ENCODE peak calls at places on chromosomes 13 and 19, in eight cellular contexts. One of them, this sample, is unnamed.

GRCh38 chr13:113171250-113172125 is 13.0 kb downstream of the PROZ start:
- DNase-seq in mammary epithelial cell: no peak
- DNase-seq in heart left ventricle: no peak
- DNase-seq in left lung: no peak
- DNase-seq in CD4-positive, CD25-positive, alpha-beta regulatory T cell: no peak
- DNase-seq in A549: no peak
- DNase-seq in heart right ventricle: no peak
- DNase-seq in tibial nerve: no peak
- DNase-seq in this sample: no peak

GRCh38 chr13:89455741-89456140 is 1784.6 kb downstream of the SLITRK5 start:
- DNase-seq in heart right ventricle: no peak
- DNase-seq in heart left ventricle: no peak
- DNase-seq in A549: no peak
- DNase-seq in mammary epithelial cell: peak
- DNase-seq in left lung: no peak
- DNase-seq in tibial nerve: no peak
- DNase-seq in CD4-positive, CD25-positive, alpha-beta regulatory T cell: no peak
- DNase-seq in this sample: no peak

GRCh38 chr19:860481-861098 is 1.1 kb downstream of the CFD start:
- DNase-seq in heart left ventricle: peak
- DNase-seq in tibial nerve: peak
- DNase-seq in left lung: no peak
- DNase-seq in A549: peak
- DNase-seq in heart right ventricle: no peak
- DNase-seq in mammary epithelial cell: peak
- DNase-seq in CD4-positive, CD25-positive, alpha-beta regulatory T cell: peak
- DNase-seq in this sample: peak

GRCh38 chr13:97975280-97975850 is 21.9 kb downstream of the IPO5 start:
- DNase-seq in left lung: no peak
- DNase-seq in tibial nerve: peak
- DNase-seq in heart left ventricle: no peak
- DNase-seq in heart right ventricle: no peak
- DNase-seq in CD4-positive, CD25-positive, alpha-beta regulatory T cell: no peak
- DNase-seq in mammary epithelial cell: no peak
- DNase-seq in A549: no peak
- DNase-seq in this sample: no peak

GRCh38 chr13:25819856-25820530 is 231.8 kb downstream of the SHISA2 start:
- DNase-seq in tibial nerve: no peak
- DNase-seq in CD4-positive, CD25-positive, alpha-beta regulatory T cell: no peak
- DNase-seq in heart left ventricle: no peak
- DNase-seq in A549: no peak
- DNase-seq in left lung: peak
- DNase-seq in mammary epithelial cell: no peak
- DNase-seq in heart right ventricle: no peak
- DNase-seq in this sample: peak

GRCh38 chr19:584240-585001 is 5.3 kb upstream of the HCN2 start:
- DNase-seq in heart left ventricle: peak
- DNase-seq in CD4-positive, CD25-positive, alpha-beta regulatory T cell: peak
- DNase-seq in tibial nerve: no peak
- DNase-seq in heart right ventricle: peak
- DNase-seq in left lung: no peak
- DNase-seq in mammary epithelial cell: no peak
- DNase-seq in A549: no peak
- DNase-seq in this sample: peak

GRCh38 chr13:26295812-26296211 is 41.9 kb downstream of the CDK8 start:
- DNase-seq in heart left ventricle: no peak
- DNase-seq in tibial nerve: no peak
- DNase-seq in CD4-positive, CD25-positive, alpha-beta regulatory T cell: no peak
- DNase-seq in mammary epithelial cell: no peak
- DNase-seq in heart right ventricle: no peak
- DNase-seq in left lung: no peak
- DNase-seq in A549: no peak
- DNase-seq in this sample: no peak

GRCh38 chr13:58858870-58859371 is 1227.4 kb downstream of the PCDH17 start:
- DNase-seq in A549: no peak
- DNase-seq in left lung: no peak
- DNase-seq in tibial nerve: no peak
- DNase-seq in mammary epithelial cell: no peak
- DNase-seq in heart left ventricle: no peak
- DNase-seq in heart right ventricle: no peak
- DNase-seq in CD4-positive, CD25-positive, alpha-beta regulatory T cell: no peak
- DNase-seq in this sample: peak

GRCh38 chr19:8057545-8058270 is 5.1 kb downstream of the CCL25 start:
- DNase-seq in heart right ventricle: no peak
- DNase-seq in tibial nerve: no peak
- DNase-seq in mammary epithelial cell: no peak
- DNase-seq in A549: no peak
- DNase-seq in heart left ventricle: no peak
- DNase-seq in left lung: no peak
- DNase-seq in CD4-positive, CD25-positive, alpha-beta regulatory T cell: no peak
- DNase-seq in this sample: no peak

GRCh38 chr19:35122687-35123551 is 7.3 kb downstream of the FXYD3 start:
- DNase-seq in heart left ventricle: no peak
- DNase-seq in heart right ventricle: no peak
- DNase-seq in CD4-positive, CD25-positive, alpha-beta regulatory T cell: no peak
- DNase-seq in A549: no peak
- DNase-seq in left lung: no peak
- DNase-seq in mammary epithelial cell: peak
- DNase-seq in tibial nerve: no peak
- DNase-seq in this sample: no peak

GRCh38 chr13:35599385-35599784 is 122.9 kb upstream of the MAB21L1 start:
- DNase-seq in heart left ventricle: no peak
- DNase-seq in mammary epithelial cell: peak
- DNase-seq in tibial nerve: no peak
- DNase-seq in A549: no peak
- DNase-seq in CD4-positive, CD25-positive, alpha-beta regulatory T cell: no peak
- DNase-seq in heart right ventricle: no peak
- DNase-seq in left lung: no peak
- DNase-seq in this sample: no peak

GRCh38 chr19:37909661-37910199 is 2.7 kb downstream of the SIPA1L3 start:
- DNase-seq in tibial nerve: no peak
- DNase-seq in A549: no peak
- DNase-seq in left lung: no peak
- DNase-seq in heart right ventricle: no peak
- DNase-seq in CD4-positive, CD25-positive, alpha-beta regulatory T cell: no peak
- DNase-seq in heart left ventricle: no peak
- DNase-seq in mammary epithelial cell: no peak
- DNase-seq in this sample: no peak
- H3K4me3 ChIP-seq in tibial nerve: no peak
- H3K4me3 ChIP-seq in A549: no peak
- H3K4me3 ChIP-seq in left lung: no peak
- H3K4me3 ChIP-seq in heart right ventricle: no peak
- H3K4me3 ChIP-seq in CD4-positive, CD25-positive, alpha-beta regulatory T cell: no peak
- H3K4me3 ChIP-seq in heart left ventricle: no peak
- H3K4me3 ChIP-seq in mammary epithelial cell: no peak
- H3K4me3 ChIP-seq in this sample: no peak

GRCh38 chr19:3213159-3213558 is 11.3 kb upstream of the CELF5 start:
- DNase-seq in tibial nerve: no peak
- DNase-seq in A549: no peak
- DNase-seq in CD4-positive, CD25-positive, alpha-beta regulatory T cell: no peak
- DNase-seq in heart left ventricle: no peak
- DNase-seq in left lung: no peak
- DNase-seq in heart right ventricle: no peak
- DNase-seq in mammary epithelial cell: no peak
- DNase-seq in this sample: no peak
- H3K4me3 ChIP-seq in tibial nerve: no peak
- H3K4me3 ChIP-seq in A549: no peak
- H3K4me3 ChIP-seq in CD4-positive, CD25-positive, alpha-beta regulatory T cell: no peak
- H3K4me3 ChIP-seq in heart left ventricle: no peak
- H3K4me3 ChIP-seq in left lung: no peak
- H3K4me3 ChIP-seq in heart right ventricle: no peak
- H3K4me3 ChIP-seq in mammary epithelial cell: no peak
- H3K4me3 ChIP-seq in this sample: no peak

DNA sequence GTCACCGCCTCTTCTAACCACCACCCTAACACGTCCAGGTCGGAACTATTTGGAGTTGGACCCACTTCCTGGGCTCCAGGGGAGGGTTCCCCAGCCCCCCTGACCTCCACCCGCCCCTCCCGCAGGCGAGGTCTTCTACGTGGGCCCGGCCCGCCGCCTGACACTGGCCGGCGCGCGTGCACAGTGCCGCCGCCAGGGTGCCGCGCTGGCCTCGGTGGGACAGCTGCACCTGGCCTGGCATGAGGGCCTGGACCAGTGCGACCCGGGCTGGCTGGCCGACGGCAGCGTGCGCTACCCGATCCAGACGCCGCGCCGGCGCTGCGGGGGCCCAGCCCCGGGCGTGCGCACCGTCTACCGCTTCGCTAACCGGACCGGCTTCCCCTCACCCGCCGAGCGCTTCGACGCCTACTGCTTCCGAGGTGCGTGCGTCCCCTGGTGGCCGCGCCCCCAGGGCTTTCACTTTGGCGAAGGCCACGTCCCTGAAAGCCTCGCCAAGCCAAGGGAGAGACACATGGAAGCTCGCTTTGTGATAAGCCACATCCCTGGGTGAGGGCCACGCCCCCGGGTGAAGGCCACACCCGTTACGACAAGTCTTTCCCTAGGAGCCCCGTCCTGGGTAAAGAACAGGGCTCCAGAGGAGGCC is 13.2 kb downstream of the NCAN start:
- DNase-seq in CD4-positive, CD25-positive, alpha-beta regulatory T cell: peak
- DNase-seq in tibial nerve: peak
- DNase-seq in A549: peak
- DNase-seq in heart left ventricle: peak
- DNase-seq in mammary epithelial cell: peak
- DNase-seq in heart right ventricle: peak
- DNase-seq in left lung: peak
- DNase-seq in this sample: peak
- H3K4me3 ChIP-seq in CD4-positive, CD25-positive, alpha-beta regulatory T cell: no peak
- H3K4me3 ChIP-seq in tibial nerve: peak
- H3K4me3 ChIP-seq in A549: peak
- H3K4me3 ChIP-seq in heart left ventricle: peak
- H3K4me3 ChIP-seq in mammary epithelial cell: peak
- H3K4me3 ChIP-seq in heart right ventricle: peak
- H3K4me3 ChIP-seq in left lung: peak
- H3K4me3 ChIP-seq in this sample: peak

GRCh38 chr19:46408611-46409039 is 4.7 kb downstream of the CCDC8 start:
- DNase-seq in mammary epithelial cell: no peak
- DNase-seq in A549: no peak
- DNase-seq in left lung: peak
- DNase-seq in heart left ventricle: peak
- DNase-seq in CD4-positive, CD25-positive, alpha-beta regulatory T cell: no peak
- DNase-seq in heart right ventricle: peak
- DNase-seq in tibial nerve: peak
- DNase-seq in this sample: peak
- H3K4me3 ChIP-seq in mammary epithelial cell: peak
- H3K4me3 ChIP-seq in A549: no peak
- H3K4me3 ChIP-seq in left lung: no peak
- H3K4me3 ChIP-seq in heart left ventricle: no peak
- H3K4me3 ChIP-seq in CD4-positive, CD25-positive, alpha-beta regulatory T cell: no peak
- H3K4me3 ChIP-seq in heart right ventricle: peak
- H3K4me3 ChIP-seq in tibial nerve: peak
- H3K4me3 ChIP-seq in this sample: no peak

DNA sequence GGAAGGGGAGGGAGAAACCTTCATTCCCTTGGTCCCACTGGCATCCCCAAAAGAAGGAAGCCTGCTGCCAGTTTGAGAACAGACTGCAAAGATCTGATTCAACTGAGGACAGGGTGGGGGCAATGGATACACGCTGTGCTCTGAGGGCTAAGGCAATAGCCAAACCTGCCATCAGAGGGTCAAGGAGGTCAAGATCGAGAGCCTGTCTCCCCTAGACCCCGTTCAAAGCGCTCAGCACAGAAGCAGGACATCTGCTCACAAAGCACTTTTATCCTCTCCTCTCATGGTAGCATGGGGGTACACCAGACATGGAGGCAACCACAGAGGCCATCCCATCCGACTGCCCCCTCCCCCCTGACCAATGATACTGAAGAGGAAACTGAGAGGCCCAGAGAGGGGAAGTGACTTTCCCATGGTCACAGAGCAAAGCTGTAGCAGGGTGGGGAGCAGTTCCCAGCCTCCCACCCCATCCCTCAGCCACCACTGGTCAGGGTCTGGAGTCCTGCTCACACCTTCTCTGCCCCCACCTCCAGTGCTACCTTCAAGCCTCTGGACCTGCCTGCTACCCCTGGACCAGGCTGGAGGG is 11.1 kb downstream of the POU2F2 start:
- DNase-seq in heart left ventricle: no peak
- DNase-seq in A549: no peak
- DNase-seq in left lung: no peak
- DNase-seq in tibial nerve: no peak
- DNase-seq in CD4-positive, CD25-positive, alpha-beta regulatory T cell: no peak
- DNase-seq in mammary epithelial cell: no peak
- DNase-seq in heart right ventricle: no peak
- DNase-seq in this sample: no peak
- H3K4me3 ChIP-seq in heart left ventricle: no peak
- H3K4me3 ChIP-seq in A549: no peak
- H3K4me3 ChIP-seq in left lung: peak
- H3K4me3 ChIP-seq in tibial nerve: no peak
- H3K4me3 ChIP-seq in CD4-positive, CD25-positive, alpha-beta regulatory T cell: no peak
- H3K4me3 ChIP-seq in mammary epithelial cell: no peak
- H3K4me3 ChIP-seq in heart right ventricle: no peak
- H3K4me3 ChIP-seq in this sample: no peak

GRCh38 chr19:55370305-55370988 is at the start of gene IL11:
- DNase-seq in tibial nerve: no peak
- DNase-seq in heart right ventricle: no peak
- DNase-seq in A549: peak
- DNase-seq in left lung: no peak
- DNase-seq in heart left ventricle: no peak
- DNase-seq in CD4-positive, CD25-positive, alpha-beta regulatory T cell: no peak
- DNase-seq in mammary epithelial cell: no peak
- DNase-seq in this sample: no peak

GRCh38 chr19:55372316-55373081 is 2.2 kb upstream of the IL11 start:
- DNase-seq in mammary epithelial cell: no peak
- DNase-seq in A549: peak
- DNase-seq in CD4-positive, CD25-positive, alpha-beta regulatory T cell: no peak
- DNase-seq in heart right ventricle: no peak
- DNase-seq in heart left ventricle: no peak
- DNase-seq in tibial nerve: no peak
- DNase-seq in left lung: no peak
- DNase-seq in this sample: no peak

GRCh38 chr19:55368106-55368505 is 2.2 kb downstream of the IL11 start:
- DNase-seq in tibial nerve: no peak
- DNase-seq in heart left ventricle: no peak
- DNase-seq in heart right ventricle: no peak
- DNase-seq in left lung: no peak
- DNase-seq in CD4-positive, CD25-positive, alpha-beta regulatory T cell: no peak
- DNase-seq in A549: no peak
- DNase-seq in mammary epithelial cell: no peak
- DNase-seq in this sample: no peak

GRCh38 chr19:55368701-55369563 is 1.3 kb downstream of the IL11 start:
- DNase-seq in CD4-positive, CD25-positive, alpha-beta regulatory T cell: no peak
- DNase-seq in A549: no peak
- DNase-seq in tibial nerve: no peak
- DNase-seq in heart left ventricle: no peak
- DNase-seq in left lung: no peak
- DNase-seq in heart right ventricle: no peak
- DNase-seq in mammary epithelial cell: peak
- DNase-seq in this sample: no peak

GRCh38 chr19:55369651-55370304 is 485 bp downstream of the IL11 start:
- DNase-seq in heart right ventricle: no peak
- DNase-seq in left lung: no peak
- DNase-seq in CD4-positive, CD25-positive, alpha-beta regulatory T cell: no peak
- DNase-seq in tibial nerve: no peak
- DNase-seq in A549: peak
- DNase-seq in heart left ventricle: no peak
- DNase-seq in mammary epithelial cell: peak
- DNase-seq in this sample: no peak
- H3K4me3 ChIP-seq in heart right ventricle: no peak
- H3K4me3 ChIP-seq in left lung: no peak
- H3K4me3 ChIP-seq in CD4-positive, CD25-positive, alpha-beta regulatory T cell: no peak
- H3K4me3 ChIP-seq in tibial nerve: peak
- H3K4me3 ChIP-seq in A549: peak
- H3K4me3 ChIP-seq in heart left ventricle: peak
- H3K4me3 ChIP-seq in mammary epithelial cell: peak
- H3K4me3 ChIP-seq in this sample: peak